ENCODE peak calls at places on chromosomes 2 and 18, in eight cellular contexts. Q, O, T, D, I, R, W and C are unnamed samples.

GRCh38 chr18:26429535-26429934 is 118.8 kb downstream of the KCTD1 start:
- DNase-seq in Q (no peak), O (no peak), T (peak; percentile 79), D (peak; percentile 48), I (peak; percentile 86), R (no peak), W (no peak), C (no peak)

GRCh38 chr2:234291765-234292204 is 205.1 kb downstream of the ARL4C start:
- DNase-seq in Q (peak; percentile 97), O (no peak), T (peak; percentile 97), D (no peak), I (peak; percentile 87), R (no peak), W (no peak), C (peak; percentile 41)

GRCh38 chr2:85371045-85371444 is 16.5 kb downstream of the ELMOD3 start:
- DNase-seq in Q (no peak), O (no peak), T (no peak), D (no peak), I (no peak), R (no peak), W (no peak), C (no peak)

GRCh38 chr2:100953406-100954043 is 48.6 kb upstream of the RPL31 start:
- DNase-seq in Q (no peak), O (no peak), T (no peak), D (no peak), I (no peak), R (no peak), W (no peak), C (no peak)

GRCh38 chr2:226515344-226516055 is 284.1 kb downstream of the IRS1 start:
- DNase-seq in Q (no peak), O (no peak), T (peak; percentile 10), D (no peak), I (peak; percentile 79), R (no peak), W (no peak), C (no peak)

GRCh38 chr2:113136828-113137775 is 9.7 kb downstream of the IL1RN start:
- DNase-seq in Q (peak; percentile 46), O (no peak), T (peak; percentile 51), D (peak; percentile 54), I (peak; percentile 44), R (no peak), W (peak; percentile 53), C (peak; percentile 40)

GRCh38 chr18:28571929-28572328 is 395.0 kb upstream of the CDH2 start:
- DNase-seq in Q (no peak), O (no peak), T (no peak), D (no peak), I (no peak), R (no peak), W (no peak), C (no peak)

GRCh38 chr2:75596784-75597183 is 36.0 kb upstream of the EVA1A start:
- DNase-seq in Q (no peak), O (no peak), T (peak; percentile 86), D (no peak), I (peak; percentile 63), R (no peak), W (no peak), C (no peak)

GRCh38 chr18:77102246-77103040 is 30.1 kb downstream of the MBP start:
- DNase-seq in Q (peak; percentile 95), O (no peak), T (peak; percentile 23), D (no peak), I (peak; percentile 90), R (no peak), W (peak; percentile 87), C (no peak)

GRCh38 chr2:26922638-26923466 is 47.6 kb upstream of the MAPRE3 start:
- DNase-seq in Q (peak; percentile 38), O (peak; percentile 3), T (peak; percentile 84), D (peak; percentile 79), I (peak; percentile 7), R (no peak), W (peak; percentile 68), C (peak; percentile 18)

GRCh38 chr2:179412116-179412515 is 147.5 kb upstream of the SESTD1 start:
- DNase-seq in Q (no peak), O (no peak), T (no peak), D (peak; percentile 26), I (peak; percentile 34), R (no peak), W (no peak), C (no peak)

GRCh38 chr2:133844214-133844892 is 276.1 kb upstream of the NCKAP5 start:
- DNase-seq in Q (peak; percentile 39), O (peak; percentile 42), T (peak; percentile 80), D (peak; percentile 78), I (peak; percentile 80), R (no peak), W (peak; percentile 79), C (peak; percentile 39)

GRCh38 chr2:179410552-179411356 is 146.1 kb upstream of the SESTD1 start:
- DNase-seq in Q (peak; percentile 48), O (peak; percentile 2), T (peak; percentile 64), D (peak; percentile 79), I (peak; percentile 64), R (no peak), W (peak; percentile 30), C (no peak)

GRCh38 chr2:69801745-69802144 is 27.7 kb upstream of the GMCL1 start:
- DNase-seq in Q (no peak), O (no peak), T (no peak), D (no peak), I (no peak), R (no peak), W (no peak), C (no peak)

GRCh38 chr2:3692375-3692774 is 11.0 kb upstream of the DCDC2C start:
- DNase-seq in Q (no peak), O (no peak), T (peak; percentile 36), D (peak; percentile 66), I (no peak), R (no peak), W (no peak), C (no peak)

GRCh38 chr2:223696719-223697118 is 94.6 kb upstream of the SCG2 start:
- DNase-seq in Q (no peak), O (no peak), T (peak; percentile 61), D (no peak), I (peak; percentile 40), R (no peak), W (no peak), C (no peak)

GRCh38 chr2:31580321-31581117 is at the start of gene SRD5A2:
- DNase-seq in Q (no peak), O (no peak), T (no peak), D (peak; percentile 43), I (no peak), R (no peak), W (no peak), C (no peak)

GRCh38 chr2:30756051-30756719 is 51.1 kb downstream of the CAPN13 start:
- DNase-seq in Q (no peak), O (no peak), T (peak; percentile 46), D (peak; percentile 96), I (no peak), R (no peak), W (no peak), C (no peak)

GRCh38 chr2:71793965-71794364 is 340.6 kb downstream of the DYSF start:
- DNase-seq in Q (no peak), O (no peak), T (no peak), D (no peak), I (no peak), R (no peak), W (no peak), C (no peak)

GRCh38 chr2:70566906-70567305 is 13.3 kb upstream of the TGFA start:
- DNase-seq in Q (no peak), O (no peak), T (no peak), D (peak; percentile 40), I (no peak), R (no peak), W (no peak), C (no peak)

GRCh38 chr2:62333961-62334360 is 138.0 kb downstream of the B3GNT2 start:
- DNase-seq in Q (no peak), O (no peak), T (no peak), D (no peak), I (no peak), R (no peak), W (no peak), C (no peak)

GRCh38 chr2:59936031-59936430 is 617.4 kb downstream of the BCL11A start:
- DNase-seq in Q (no peak), O (no peak), T (no peak), D (no peak), I (no peak), R (no peak), W (no peak), C (no peak)

GRCh38 chr2:54122171-54122935 is 6.9 kb downstream of the ACYP2 start:
- DNase-seq in Q (no peak), O (no peak), T (no peak), D (no peak), I (no peak), R (no peak), W (no peak), C (no peak)

GRCh38 chr2:228407821-228408220 is 226.3 kb upstream of the SPHKAP start:
- DNase-seq in Q (no peak), O (no peak), T (no peak), D (no peak), I (no peak), R (no peak), W (no peak), C (no peak)

GRCh38 chr18:49322770-49323490 is 137.5 kb downstream of the DYM start:
- DNase-seq in Q (peak; percentile 2), O (no peak), T (no peak), D (peak; percentile 21), I (no peak), R (no peak), W (no peak), C (no peak)

GRCh38 chr2:212815453-212815852 is 276.9 kb upstream of the ERBB4 start:
- DNase-seq in Q (peak; percentile 80), O (no peak), T (no peak), D (no peak), I (no peak), R (no peak), W (no peak), C (no peak)

GRCh38 chr2:191350826-191351225 is 105.6 kb downstream of the MYO1B start:
- DNase-seq in Q (no peak), O (no peak), T (no peak), D (no peak), I (peak; percentile 45), R (no peak), W (no peak), C (no peak)

GRCh38 chr2:37869756-37870155 is 55.3 kb upstream of the RMDN2 start:
- DNase-seq in Q (no peak), O (no peak), T (peak; percentile 22), D (no peak), I (no peak), R (no peak), W (no peak), C (no peak)

GRCh38 chr2:85886585-85886984 is 2.2 kb downstream of the ST3GAL5 start:
- DNase-seq in Q (no peak), O (peak; percentile 62), T (peak; percentile 93), D (no peak), I (peak; percentile 94), R (peak; percentile 54), W (no peak), C (peak; percentile 22)

GRCh38 chr2:86065512-86065911 is 40.2 kb downstream of the POLR1A start:
- DNase-seq in Q (no peak), O (no peak), T (no peak), D (no peak), I (peak; percentile 49), R (no peak), W (no peak), C (no peak)

GRCh38 chr2:120272763-120273481 is 20.3 kb downstream of the RALB start:
- DNase-seq in Q (peak; percentile 45), O (no peak), T (no peak), D (no peak), I (no peak), R (no peak), W (no peak), C (no peak)

GRCh38 chr2:191839918-191840804 is 6.7 kb downstream of the CAVIN2 start:
- DNase-seq in Q (no peak), O (no peak), T (no peak), D (no peak), I (no peak), R (no peak), W (no peak), C (no peak)

GRCh38 chr2:44938287-44939073 is 3.0 kb upstream of the SIX3 start:
- DNase-seq in Q (no peak), O (no peak), T (no peak), D (peak; percentile 51), I (no peak), R (no peak), W (no peak), C (no peak)

GRCh38 chr2:8267103-8267502 is 414.8 kb upstream of the ID2 start:
- DNase-seq in Q (no peak), O (no peak), T (no peak), D (no peak), I (no peak), R (no peak), W (no peak), C (no peak)